ENCODE peak calls at places on chromosome 10, in six cellular contexts. One of them, this sample, is unnamed.

GRCh38 chr10:124287071-124287685 is 131.5 kb downstream of the OAT start:
- DNase-seq in type B pancreatic cell: no peak
- DNase-seq in neural progenitor cell: no peak
- DNase-seq in HepG2: no peak
- DNase-seq in HCT116: no peak
- DNase-seq in GM13977: no peak
- DNase-seq in this sample: no peak

GRCh38 chr10:60704480-60704879 is 73.8 kb upstream of the CDK1 start:
- DNase-seq in type B pancreatic cell: no peak
- DNase-seq in neural progenitor cell: no peak
- DNase-seq in HepG2: peak
- DNase-seq in HCT116: peak
- DNase-seq in GM13977: no peak
- DNase-seq in this sample: no peak

GRCh38 chr10:119516381-119517234 is 25.9 kb downstream of the RGS10 start:
- DNase-seq in type B pancreatic cell: no peak
- DNase-seq in neural progenitor cell: no peak
- DNase-seq in HepG2: no peak
- DNase-seq in HCT116: no peak
- DNase-seq in GM13977: peak
- DNase-seq in this sample: no peak

GRCh38 chr10:110088756-110089155 is 81.0 kb downstream of the ADD3 start:
- DNase-seq in type B pancreatic cell: no peak
- DNase-seq in neural progenitor cell: no peak
- DNase-seq in HepG2: no peak
- DNase-seq in HCT116: no peak
- DNase-seq in GM13977: no peak
- DNase-seq in this sample: no peak

GRCh38 chr10:69406302-69406811 is 10.4 kb downstream of the TACR2 start:
- DNase-seq in type B pancreatic cell: no peak
- DNase-seq in neural progenitor cell: no peak
- DNase-seq in HepG2: no peak
- DNase-seq in HCT116: no peak
- DNase-seq in GM13977: no peak
- DNase-seq in this sample: no peak

GRCh38 chr10:60940435-60940834 is 3.5 kb downstream of the RHOBTB1 start:
- DNase-seq in type B pancreatic cell: no peak
- DNase-seq in neural progenitor cell: no peak
- DNase-seq in HepG2: no peak
- DNase-seq in HCT116: no peak
- DNase-seq in GM13977: no peak
- DNase-seq in this sample: no peak

GRCh38 chr10:88428442-88428841 is 154.7 kb downstream of the RNLS start:
- DNase-seq in type B pancreatic cell: no peak
- DNase-seq in neural progenitor cell: no peak
- DNase-seq in HepG2: no peak
- DNase-seq in HCT116: peak
- DNase-seq in GM13977: no peak
- DNase-seq in this sample: no peak

GRCh38 chr10:48306265-48306869 is at the start of gene MAPK8:
- DNase-seq in type B pancreatic cell: peak
- DNase-seq in neural progenitor cell: peak
- DNase-seq in HepG2: peak
- DNase-seq in HCT116: peak
- DNase-seq in GM13977: peak
- DNase-seq in this sample: peak

GRCh38 chr10:106378251-106378650 is 786.3 kb downstream of the SORCS1 start:
- DNase-seq in type B pancreatic cell: no peak
- DNase-seq in neural progenitor cell: no peak
- DNase-seq in HepG2: no peak
- DNase-seq in HCT116: no peak
- DNase-seq in GM13977: no peak
- DNase-seq in this sample: no peak

GRCh38 chr10:116170815-116171250 is 102.2 kb downstream of the GFRA1 start:
- DNase-seq in type B pancreatic cell: no peak
- DNase-seq in neural progenitor cell: peak
- DNase-seq in HepG2: no peak
- DNase-seq in HCT116: no peak
- DNase-seq in GM13977: no peak
- DNase-seq in this sample: no peak

GRCh38 chr10:80163741-80164341 is 31.3 kb downstream of the PLAC9 start:
- DNase-seq in type B pancreatic cell: no peak
- DNase-seq in neural progenitor cell: peak
- DNase-seq in HepG2: no peak
- DNase-seq in HCT116: no peak
- DNase-seq in GM13977: no peak
- DNase-seq in this sample: no peak

GRCh38 chr10:80166581-80167470 is 34.3 kb downstream of the PLAC9 start:
- DNase-seq in type B pancreatic cell: no peak
- DNase-seq in neural progenitor cell: no peak
- DNase-seq in HepG2: no peak
- DNase-seq in HCT116: no peak
- DNase-seq in GM13977: no peak
- DNase-seq in this sample: no peak

GRCh38 chr10:80164596-80164995 is 32.1 kb downstream of the PLAC9 start:
- DNase-seq in type B pancreatic cell: no peak
- DNase-seq in neural progenitor cell: no peak
- DNase-seq in HepG2: no peak
- DNase-seq in HCT116: no peak
- DNase-seq in GM13977: no peak
- DNase-seq in this sample: no peak

GRCh38 chr10:80167471-80167870 is 34.9 kb downstream of the PLAC9 start:
- DNase-seq in type B pancreatic cell: no peak
- DNase-seq in neural progenitor cell: no peak
- DNase-seq in HepG2: no peak
- DNase-seq in HCT116: no peak
- DNase-seq in GM13977: no peak
- DNase-seq in this sample: no peak

GRCh38 chr10:80165173-80165572 is 32.6 kb downstream of the PLAC9 start:
- DNase-seq in type B pancreatic cell: no peak
- DNase-seq in neural progenitor cell: no peak
- DNase-seq in HepG2: no peak
- DNase-seq in HCT116: no peak
- DNase-seq in GM13977: no peak
- DNase-seq in this sample: no peak
- TF ChIP-seq CTCF in type B pancreatic cell: no peak
- TF ChIP-seq CTCF in neural progenitor cell: no peak
- TF ChIP-seq CTCF in HepG2: no peak
- TF ChIP-seq CTCF in HCT116: no peak
- TF ChIP-seq CTCF in GM13977: no peak
- TF ChIP-seq CTCF in this sample: no peak

GRCh38 chr10:42950606-42951485 is 126.0 kb upstream of the RET start:
- DNase-seq in type B pancreatic cell: no peak
- DNase-seq in neural progenitor cell: no peak
- DNase-seq in HepG2: no peak
- DNase-seq in HCT116: no peak
- DNase-seq in GM13977: no peak
- DNase-seq in this sample: no peak

GRCh38 chr10:42953684-42954674 is 122.9 kb upstream of the RET start:
- DNase-seq in type B pancreatic cell: peak
- DNase-seq in neural progenitor cell: no peak
- DNase-seq in HepG2: no peak
- DNase-seq in HCT116: no peak
- DNase-seq in GM13977: no peak
- DNase-seq in this sample: no peak

GRCh38 chr10:42952358-42952757 is 124.5 kb upstream of the RET start:
- DNase-seq in type B pancreatic cell: peak
- DNase-seq in neural progenitor cell: peak
- DNase-seq in HepG2: peak
- DNase-seq in HCT116: peak
- DNase-seq in GM13977: no peak
- DNase-seq in this sample: no peak

GRCh38 chr10:42952931-42953683 is 123.8 kb upstream of the RET start:
- DNase-seq in type B pancreatic cell: peak
- DNase-seq in neural progenitor cell: no peak
- DNase-seq in HepG2: no peak
- DNase-seq in HCT116: no peak
- DNase-seq in GM13977: no peak
- DNase-seq in this sample: no peak

DNA sequence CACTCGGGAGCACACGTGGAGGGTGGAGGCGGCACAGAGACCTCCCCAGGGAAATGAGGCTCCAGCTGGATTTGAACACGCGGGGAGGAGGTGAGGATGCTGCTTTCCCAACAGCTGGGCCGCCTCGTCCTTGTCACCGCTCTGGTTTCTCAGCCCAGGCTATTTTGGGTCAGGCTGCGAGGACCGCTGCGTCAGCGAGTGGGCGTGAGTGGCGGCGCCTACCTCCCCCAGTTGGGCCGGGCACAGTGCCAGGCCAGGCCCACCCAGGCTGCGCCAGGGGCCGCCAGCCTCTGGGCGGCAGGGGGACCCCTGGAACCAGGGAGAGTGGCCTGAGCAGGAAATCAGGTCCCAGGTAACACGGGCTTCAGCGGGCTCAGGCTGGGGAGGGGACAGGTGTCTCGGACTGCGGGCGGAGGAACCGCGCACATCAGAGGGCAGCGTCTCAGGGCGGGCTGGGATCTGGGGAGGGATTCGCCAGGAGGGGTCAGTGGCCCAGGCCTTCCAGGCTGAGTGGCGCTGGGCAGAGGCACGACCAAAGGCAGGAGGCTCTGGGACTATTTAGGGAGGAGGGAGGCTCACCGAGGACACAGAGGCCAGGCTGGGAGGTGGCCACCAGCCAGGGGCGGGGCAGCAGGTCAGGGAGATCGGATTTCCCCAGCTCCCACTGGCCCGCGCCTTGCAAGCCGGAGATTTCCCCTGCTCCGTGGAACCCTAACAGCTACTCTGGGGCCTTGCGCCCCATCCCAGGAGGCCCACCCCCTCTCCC is 125.2 kb upstream of the RET start:
- DNase-seq in type B pancreatic cell: peak
- DNase-seq in neural progenitor cell: peak
- DNase-seq in HepG2: no peak
- DNase-seq in HCT116: no peak
- DNase-seq in GM13977: no peak
- DNase-seq in this sample: no peak
- TF ChIP-seq CTCF in type B pancreatic cell: no peak
- TF ChIP-seq CTCF in neural progenitor cell: no peak
- TF ChIP-seq CTCF in HepG2: peak
- TF ChIP-seq CTCF in HCT116: no peak
- TF ChIP-seq CTCF in GM13977: no peak
- TF ChIP-seq CTCF in this sample: no peak

DNA sequence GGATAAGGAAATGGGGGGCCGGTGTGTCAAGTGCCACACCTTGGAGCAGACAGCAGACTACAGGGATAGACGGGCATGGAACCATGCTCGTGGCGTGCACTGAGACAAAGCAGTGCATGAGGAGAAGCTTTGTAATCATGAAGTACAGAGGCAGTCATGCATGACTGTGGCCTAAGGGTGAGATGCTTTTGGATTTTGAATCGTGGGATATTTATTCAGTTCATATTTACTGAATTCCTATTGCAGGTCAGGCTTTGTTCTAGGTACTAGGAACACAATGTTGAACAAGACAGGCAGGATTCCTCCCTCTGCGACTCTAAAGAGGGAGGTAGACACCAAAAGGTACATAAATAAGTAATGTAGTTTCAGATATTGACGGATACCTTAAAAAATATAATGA is 597.6 kb downstream of the PARD3 start:
- DNase-seq in type B pancreatic cell: no peak
- DNase-seq in neural progenitor cell: no peak
- DNase-seq in HepG2: no peak
- DNase-seq in HCT116: no peak
- DNase-seq in GM13977: no peak
- DNase-seq in this sample: no peak
- TF ChIP-seq CTCF in type B pancreatic cell: no peak
- TF ChIP-seq CTCF in neural progenitor cell: no peak
- TF ChIP-seq CTCF in HepG2: no peak
- TF ChIP-seq CTCF in HCT116: no peak
- TF ChIP-seq CTCF in GM13977: no peak
- TF ChIP-seq CTCF in this sample: no peak

GRCh38 chr10:125802131-125802530 is 20.9 kb downstream of the UROS start:
- DNase-seq in type B pancreatic cell: no peak
- DNase-seq in neural progenitor cell: no peak
- DNase-seq in HepG2: no peak
- DNase-seq in HCT116: no peak
- DNase-seq in GM13977: no peak
- DNase-seq in this sample: no peak
- TF ChIP-seq CTCF in type B pancreatic cell: no peak
- TF ChIP-seq CTCF in neural progenitor cell: no peak
- TF ChIP-seq CTCF in HepG2: no peak
- TF ChIP-seq CTCF in HCT116: no peak
- TF ChIP-seq CTCF in GM13977: no peak
- TF ChIP-seq CTCF in this sample: no peak

GRCh38 chr10:98745645-98746044 is 298.9 kb upstream of the HPS1 start:
- DNase-seq in type B pancreatic cell: no peak
- DNase-seq in neural progenitor cell: peak
- DNase-seq in HepG2: no peak
- DNase-seq in HCT116: no peak
- DNase-seq in GM13977: no peak
- DNase-seq in this sample: no peak
- TF ChIP-seq CTCF in type B pancreatic cell: no peak
- TF ChIP-seq CTCF in neural progenitor cell: peak
- TF ChIP-seq CTCF in HepG2: no peak
- TF ChIP-seq CTCF in HCT116: no peak
- TF ChIP-seq CTCF in GM13977: no peak
- TF ChIP-seq CTCF in this sample: no peak

DNA sequence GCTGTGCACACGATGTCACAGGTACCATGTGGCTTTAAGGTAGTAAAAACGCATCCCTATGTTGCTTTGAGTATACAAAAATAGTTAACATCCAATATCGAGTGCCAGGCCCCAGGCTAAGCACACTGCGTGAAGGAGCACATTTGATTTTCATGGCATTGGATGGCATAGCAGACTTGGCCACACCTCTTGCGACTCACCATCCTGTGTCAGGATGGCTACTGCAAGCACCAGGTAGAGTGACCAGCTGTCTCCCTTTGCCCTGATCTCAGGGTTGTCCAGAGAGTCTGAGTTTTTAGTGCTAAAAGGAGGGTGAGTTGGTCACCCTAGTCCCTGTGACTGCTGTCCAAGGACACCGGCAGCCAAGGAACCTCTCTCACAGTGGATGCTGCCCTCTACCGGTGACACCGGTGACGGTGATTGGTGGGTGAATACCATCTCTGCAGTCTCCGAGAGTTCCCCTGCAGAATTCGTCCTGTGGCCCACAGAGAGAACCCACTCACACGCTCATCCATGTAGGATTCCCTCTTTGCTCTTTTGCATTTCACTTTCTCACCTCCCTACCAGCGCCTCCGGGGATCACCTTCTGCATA is 76.1 kb downstream of the BICC1 start:
- DNase-seq in type B pancreatic cell: no peak
- DNase-seq in neural progenitor cell: peak
- DNase-seq in HepG2: no peak
- DNase-seq in HCT116: no peak
- DNase-seq in GM13977: no peak
- DNase-seq in this sample: no peak
- TF ChIP-seq CTCF in type B pancreatic cell: peak
- TF ChIP-seq CTCF in neural progenitor cell: peak
- TF ChIP-seq CTCF in HepG2: no peak
- TF ChIP-seq CTCF in HCT116: no peak
- TF ChIP-seq CTCF in GM13977: no peak
- TF ChIP-seq CTCF in this sample: no peak

This sample was measured in D721Med.